ENCODE peak calls at places on chromosomes 5 and 9, in ten cellular contexts. I is GM10248; Q is NCI-H2029; A is HT1080; J is activated T-helper 9 cell treated with anti-CD3 and anti-CD28 coated beads, Interleukin-2, amount 50 U/mL, for 16 hours; O is H4; H is stimulated activated CD4-positive, alpha-beta T cell treated with anti-CD3 and anti-CD28 coated beads, Interleukin-1b, Interleukin-23, amount 100 ng/mL, for 48 hours; G is HTR-8/SVneo; S is lower leg skin; B is kidney tubule cell. C is an unnamed sample.

GRCh38 chr9:20243866-20244647 is 378.2 kb downstream of the MLLT3 start:
- DNase-seq in B (no peak), J (no peak), Q (no peak), A (no peak), G (no peak), I (no peak), O (no peak), S (no peak), H (no peak), C (no peak)

GRCh38 chr9:134488251-134488900 is 153.2 kb upstream of the COL5A1 start:
- DNase-seq in A (no peak), S (peak), H (no peak), I (no peak), B (no peak), G (no peak), J (no peak), Q (no peak), O (no peak), C (no peak)

GRCh38 chr5:60261732-60262131 is 368.2 kb upstream of the PDE4D start:
- DNase-seq in O (no peak), Q (no peak), J (no peak), A (no peak), I (no peak), G (no peak), H (no peak), B (no peak), S (no peak), C (no peak)

GRCh38 chr5:104344809-104345512 is 782.4 kb upstream of the NUDT12 start:
- DNase-seq in O (peak), S (no peak), A (peak), I (no peak), J (no peak), Q (no peak), B (no peak), H (no peak), G (no peak), C (no peak)

GRCh38 chr5:159211712-159212111 is 2.4 kb upstream of the RNF145 start:
- DNase-seq in B (no peak), S (no peak), O (no peak), Q (no peak), A (no peak), I (no peak), J (no peak), G (no peak), H (no peak), C (no peak)

GRCh38 chr9:120402741-120403542 is 177.0 kb downstream of the CDK5RAP2 start:
- DNase-seq in A (peak), B (peak), S (no peak), Q (no peak), J (no peak), O (peak), H (no peak), G (peak), I (no peak), C (peak)

GRCh38 chr5:151214614-151215545 is 9.0 kb downstream of the CCDC69 start:
- DNase-seq in J (no peak), H (no peak), A (no peak), I (peak), O (no peak), Q (no peak), B (no peak), S (peak), G (no peak), C (no peak)

GRCh38 chr9:71830131-71830530 is 61.8 kb upstream of the CEMIP2 start:
- DNase-seq in G (no peak), O (no peak), B (no peak), S (no peak), Q (no peak), I (no peak), A (no peak), J (no peak), H (no peak), C (no peak)

GRCh38 chr5:114055810-114056476 is 305.9 kb upstream of the KCNN2 start:
- DNase-seq in A (no peak), H (no peak), B (no peak), I (no peak), O (no peak), J (no peak), Q (no peak), G (no peak), S (no peak), C (no peak)

GRCh38 chr9:136242908-136243525 is 2.6 kb downstream of the QSOX2 start:
- DNase-seq in B (no peak), H (no peak), Q (no peak), A (no peak), J (no peak), G (no peak), S (no peak), I (no peak), O (no peak), C (no peak)

GRCh38 chr5:28914302-28914701 is 1875.9 kb upstream of the CDH9 start:
- DNase-seq in H (no peak), S (no peak), B (no peak), G (no peak), O (no peak), I (no peak), J (no peak), Q (no peak), A (no peak), C (no peak)

GRCh38 chr9:72428329-72428728 is 63.3 kb upstream of the ZFAND5 start:
- DNase-seq in S (no peak), A (no peak), I (no peak), O (no peak), Q (no peak), H (no peak), B (no peak), G (no peak), J (no peak), C (no peak)

GRCh38 chr5:41960481-41960880 is 35.4 kb downstream of the FBXO4 start:
- DNase-seq in A (no peak), I (no peak), J (no peak), H (no peak), S (no peak), O (no peak), G (no peak), B (no peak), Q (no peak), C (no peak)

GRCh38 chr5:18967637-18968036 is 1020.4 kb downstream of the CDH18 start:
- DNase-seq in G (no peak), Q (no peak), B (no peak), S (no peak), J (no peak), A (no peak), H (no peak), I (no peak), O (no peak), C (no peak)